ENCODE peak calls at places on chromosome 20, in seven cellular contexts. S is CD8-positive, alpha-beta memory T cell; A is neuronal stem cell; K is hepatic stellate cell; I is BJ; V is T-helper 2 cell; F is mucosa of gallbladder. D is an unnamed sample.

GRCh38 chr20:9331707-9332435 is 182.5 kb upstream of the LAMP5 start:
- DNase-seq in A (peak; percentile 17), K (no peak), F (no peak), V (no peak), I (no peak), S (no peak), D (no peak)

GRCh38 chr20:62246431-62246830 is 8.1 kb downstream of the OSBPL2 start:
- DNase-seq in V (no peak), K (no peak), F (no peak), A (no peak), S (no peak), I (no peak), D (no peak)

GRCh38 chr20:2230671-2231488 is 64.9 kb upstream of the TGM3 start:
- DNase-seq in S (no peak), K (no peak), V (no peak), F (no peak), I (no peak), A (no peak), D (peak; percentile 49)

GRCh38 chr20:34475979-34476736 is 40.1 kb upstream of the DYNLRB1 start:
- DNase-seq in S (peak; percentile 3), F (peak; percentile 31), V (no peak), A (no peak), K (peak; percentile 38), I (no peak), D (peak; percentile 53)

GRCh38 chr20:41213150-41213820 is 75.9 kb downstream of the PLCG1 start:
- DNase-seq in S (no peak), A (no peak), V (no peak), F (no peak), I (no peak), K (peak; percentile 18), D (no peak)

GRCh38 chr20:22716824-22717351 is 132.5 kb upstream of the FOXA2 start:
- DNase-seq in A (no peak), S (no peak), F (peak; percentile 17), K (no peak), V (no peak), I (no peak), D (no peak)

GRCh38 chr20:35291654-35292503 is at the start of gene FAM83C:
- DNase-seq in V (no peak), I (no peak), A (no peak), K (no peak), F (no peak), S (no peak), D (no peak)

GRCh38 chr20:9311132-9311531 is 203.3 kb upstream of the LAMP5 start:
- DNase-seq in I (no peak), K (no peak), F (no peak), A (no peak), S (no peak), V (no peak), D (peak; percentile 21)

GRCh38 chr20:23963941-23964340 is 24.6 kb downstream of the GGTLC1 start:
- DNase-seq in S (no peak), F (no peak), V (no peak), A (no peak), K (no peak), I (no peak), D (no peak)

GRCh38 chr20:47318596-47319516 is 37.6 kb downstream of the ZMYND8 start:
- DNase-seq in F (peak; percentile 70), V (no peak), A (no peak), I (no peak), K (peak; percentile 66), S (no peak), D (peak; percentile 72)

GRCh38 chr20:20014659-20015058 is 2.5 kb upstream of the NAA20 start:
- DNase-seq in I (no peak), F (no peak), A (no peak), V (no peak), S (no peak), K (no peak), D (no peak)

GRCh38 chr20:44264287-44264686 is 17.2 kb downstream of the GDAP1L1 start:
- DNase-seq in K (no peak), F (no peak), A (no peak), S (no peak), V (no peak), I (no peak), D (no peak)

GRCh38 chr20:20083796-20084195 is 31.5 kb downstream of the CFAP61 start:
- DNase-seq in K (no peak), A (peak; percentile 21), I (no peak), S (no peak), F (no peak), V (no peak), D (no peak)

GRCh38 chr20:51434556-51435256 is 107.8 kb downstream of the NFATC2 start:
- DNase-seq in A (no peak), V (no peak), K (peak; percentile 66), S (no peak), F (no peak), I (peak; percentile 37), D (no peak)

GRCh38 chr20:57395111-57395959 is 4.1 kb downstream of the RBM38 start:
- DNase-seq in I (no peak), F (no peak), V (no peak), K (no peak), A (peak; percentile 75), S (no peak), D (peak; percentile 83)

GRCh38 chr20:10476319-10476724 is 41.2 kb downstream of the SLX4IP start:
- DNase-seq in V (no peak), K (no peak), S (no peak), I (peak; percentile 7), F (no peak), A (no peak), D (no peak)

GRCh38 chr20:45355209-45355608 is 7.0 kb upstream of the SDC4 start:
- DNase-seq in F (no peak), K (no peak), S (no peak), A (no peak), V (no peak), I (no peak), D (no peak)

GRCh38 chr20:43022568-43022967 is 167.1 kb downstream of the PTPRT start:
- DNase-seq in A (no peak), F (no peak), V (no peak), S (no peak), I (no peak), K (no peak), D (no peak)

GRCh38 chr20:62220666-62221568 is 839 bp upstream of the HRH3 start:
- DNase-seq in S (no peak), F (no peak), V (no peak), A (no peak), I (no peak), K (no peak), D (no peak)

GRCh38 chr20:53838311-53838873 is 232.0 kb downstream of the BCAS1 start:
- DNase-seq in A (no peak), I (no peak), S (no peak), F (no peak), K (no peak), V (no peak), D (no peak)

GRCh38 chr20:61178431-61179080 is 73.5 kb upstream of the CDH4 start:
- DNase-seq in V (no peak), A (no peak), S (no peak), I (no peak), F (no peak), K (no peak), D (no peak)

GRCh38 chr20:2691663-2692035 is 931 bp upstream of the EBF4 start:
- DNase-seq in F (no peak), A (no peak), K (no peak), S (no peak), V (no peak), I (no peak), D (no peak)

GRCh38 chr20:45909336-45909808 is 2.6 kb downstream of the PLTP start:
- DNase-seq in I (no peak), A (no peak), V (no peak), F (no peak), K (no peak), S (no peak), D (no peak)

GRCh38 chr20:29741894-29742698 is 1515.4 kb upstream of the DEFB115 start:
- DNase-seq in V (no peak), A (no peak), F (no peak), S (no peak), I (no peak), K (no peak), D (peak; percentile 30)

GRCh38 chr20:23637282-23638221 is at the start of gene CST3:
- DNase-seq in I (no peak), A (peak; percentile 64), S (no peak), K (peak; percentile 94), F (peak; percentile 90), V (no peak), D (peak; percentile 81)

GRCh38 chr20:46286380-46286779 is 21.9 kb downstream of the CDH22 start:
- DNase-seq in S (no peak), I (no peak), V (no peak), A (no peak), K (no peak), F (no peak), D (no peak)

GRCh38 chr20:10276886-10277580 is 58.4 kb downstream of the SNAP25 start:
- DNase-seq in I (no peak), A (no peak), K (no peak), V (no peak), S (no peak), F (no peak), D (no peak)

GRCh38 chr20:51542894-51543788 is 622 bp upstream of the NFATC2 start:
- DNase-seq in F (no peak), K (no peak), I (no peak), S (no peak), A (no peak), V (no peak), D (no peak)

GRCh38 chr20:62298577-62299249 is 4.1 kb upstream of the ADRM1 start:
- DNase-seq in S (no peak), F (no peak), V (no peak), I (no peak), K (no peak), A (no peak), D (no peak)

GRCh38 chr20:51029963-51030930 is 7.3 kb upstream of the KCNG1 start:
- DNase-seq in F (peak; percentile 18), I (no peak), A (no peak), V (no peak), S (no peak), K (peak; percentile 40), D (no peak)

GRCh38 chr20:49570161-49570827 is 2.4 kb upstream of the PTGIS start:
- DNase-seq in F (no peak), A (no peak), I (no peak), S (no peak), V (no peak), K (no peak), D (no peak)

GRCh38 chr20:11675920-11676617 is 241.6 kb upstream of the BTBD3 start:
- DNase-seq in I (no peak), S (no peak), A (no peak), K (no peak), F (no peak), V (no peak), D (no peak)